ENCODE peak calls at places on chromosomes 3 and 15, in five cellular contexts. S is stimulated activated naive CD8-positive, alpha-beta T cell treated with anti-CD3 and anti-CD28 coated beads, Interleukin-15, Interleukin-2, amounts not matched to agents 100 U/mL and 50 U/mL, for 24 hours; N is RWPE1; H is heart left ventricle; Y is body of pancreas. T is an unnamed sample.

GRCh38 chr15:72784233-72784876 is 797 bp upstream of the ADPGK start:
- DNase-seq in S (no peak), N (peak; percentile 57), Y (peak; percentile 47), H (no peak), T (peak; percentile 37)

GRCh38 chr3:67489816-67490215 is 164.6 kb downstream of the SUCLG2 start:
- DNase-seq in N (no peak), H (no peak), S (no peak), Y (no peak), T (no peak)

GRCh38 chr15:49793943-49794342 is 173.1 kb downstream of the DTWD1 start:
- DNase-seq in H (no peak), Y (no peak), S (no peak), N (no peak), T (no peak)

GRCh38 chr3:55909373-55909772 is 422.3 kb upstream of the WNT5A start:
- DNase-seq in N (no peak), S (no peak), Y (no peak), H (no peak), T (no peak)

GRCh38 chr15:25950014-25950413 is 86.9 kb upstream of the ATP10A start:
- DNase-seq in H (no peak), S (no peak), N (no peak), Y (no peak), T (no peak)

GRCh38 chr3:4416961-4417360 is 50.1 kb downstream of the SUMF1 start:
- DNase-seq in H (no peak), Y (no peak), N (peak; percentile 89), S (no peak), T (no peak)

GRCh38 chr15:100516592-100517489 is 11.9 kb downstream of the CERS3 start:
- DNase-seq in N (no peak), H (no peak), S (no peak), Y (peak; percentile 52), T (no peak)

GRCh38 chr15:84832446-84833040 is 15.4 kb downstream of the ALPK3 start:
- DNase-seq in H (no peak), S (no peak), N (no peak), Y (no peak), T (no peak)

GRCh38 chr3:140931801-140932200 is 9.8 kb upstream of the SLC25A36 start:
- DNase-seq in N (no peak), H (no peak), Y (no peak), S (no peak), T (no peak)

GRCh38 chr3:75396316-75396802 is 267.8 kb upstream of the FRG2C start:
- DNase-seq in Y (peak; percentile 32), N (no peak), S (no peak), H (no peak), T (no peak)

GRCh38 chr3:28207000-28207733 is 34.3 kb upstream of the CMC1 start:
- DNase-seq in Y (no peak), H (no peak), N (no peak), S (no peak), T (no peak)

GRCh38 chr3:106534206-106534605 is 665.4 kb upstream of the CBLB start:
- DNase-seq in S (peak; percentile 62), H (no peak), N (no peak), Y (no peak), T (no peak)

GRCh38 chr3:175381685-175382084 is 522.6 kb downstream of the NAALADL2 start:
- DNase-seq in S (no peak), N (no peak), H (no peak), Y (no peak), T (no peak)

GRCh38 chr3:49025005-49025792 is 3.3 kb downstream of the NDUFAF3 start:
- DNase-seq in S (no peak), H (no peak), N (no peak), Y (no peak), T (no peak)

GRCh38 chr3:94573337-94573736 is 510.5 kb downstream of the NSUN3 start:
- DNase-seq in H (no peak), S (no peak), Y (no peak), N (no peak), T (no peak)

GRCh38 chr3:12947504-12948369 is 106.4 kb upstream of the RPL32 start:
- DNase-seq in Y (no peak), S (no peak), H (no peak), N (peak; percentile 59), T (peak; percentile 79)

GRCh38 chr15:45521596-45522167 is 873 bp downstream of the SLC30A4 start:
- DNase-seq in Y (no peak), S (no peak), H (no peak), N (peak; percentile 17), T (no peak)

GRCh38 chr3:141915766-141916165 is 39.3 kb downstream of the ATP1B3 start:
- DNase-seq in N (no peak), H (no peak), S (no peak), Y (no peak), T (no peak)

GRCh38 chr15:33201376-33202189 is 7.1 kb upstream of the FMN1 start:
- DNase-seq in N (peak; percentile 67), S (peak; percentile 58), Y (peak; percentile 76), H (no peak), T (peak; percentile 89)

GRCh38 chr3:136898954-136899353 is 36.9 kb downstream of the NCK1 start:
- DNase-seq in Y (no peak), S (no peak), H (no peak), N (no peak), T (no peak)

GRCh38 chr3:108513961-108514360 is 3.6 kb upstream of the MYH15 start:
- DNase-seq in H (no peak), S (no peak), N (no peak), Y (no peak), T (peak; percentile 14)

GRCh38 chr15:77030928-77031375 is 36.0 kb downstream of the PSTPIP1 start:
- DNase-seq in H (peak; percentile 15), S (peak; percentile 1), Y (no peak), N (no peak), T (peak; percentile 10)

GRCh38 chr3:141575879-141576743 is 89.3 kb downstream of the RASA2 start:
- DNase-seq in H (no peak), Y (no peak), S (no peak), N (peak; percentile 13), T (no peak)

GRCh38 chr3:66418432-66419052 is 82.3 kb downstream of the LRIG1 start:
- DNase-seq in H (no peak), Y (peak; percentile 82), N (no peak), S (no peak), T (no peak)

GRCh38 chr3:187743195-187744141 is 1.8 kb downstream of the BCL6 start:
- DNase-seq in N (peak; percentile 20), H (peak; percentile 73), Y (peak; percentile 65), S (peak; percentile 73), T (peak; percentile 79)

GRCh38 chr15:74136584-74137543 is 6.5 kb downstream of the ISLR2 start:
- DNase-seq in Y (no peak), N (no peak), S (no peak), H (peak; percentile 65), T (no peak)

GRCh38 chr3:119243712-119244111 is 3.0 kb upstream of the B4GALT4 start:
- DNase-seq in Y (no peak), H (no peak), S (no peak), N (no peak), T (no peak)

GRCh38 chr3:130933801-130934345 is 40.0 kb downstream of the ATP2C1 start:
- DNase-seq in Y (no peak), N (no peak), S (no peak), H (no peak), T (no peak)

GRCh38 chr15:79872358-79873017 is 24.3 kb downstream of the MTHFS start:
- DNase-seq in S (peak; percentile 10), N (no peak), H (no peak), Y (no peak), T (no peak)

GRCh38 chr15:87155771-87156170 is 1076.1 kb downstream of the AGBL1 start:
- DNase-seq in H (no peak), Y (no peak), S (no peak), N (no peak), T (no peak)

GRCh38 chr15:85399627-85400026 is 19.2 kb downstream of the AKAP13 start:
- DNase-seq in N (no peak), S (no peak), Y (no peak), H (no peak), T (no peak)

T was measured in adrenal gland.